ENCODE peak calls at places on chromosomes 13 and 19, in ten cellular contexts. C is activated T-helper 1 cell treated with anti-CD3 and anti-CD28 coated beads, Interleukin-12 subunit alpha, Interleukin-12 subunit beta, Interleukin-2, Interleukin-4 antibody, amounts not matched to agents 30 ng/mL and 10 ng/mL and 1 ng/mL, durations not matched to agents 14 hours and 24 hours and 36 hours; P is GM03348; J is activated gamma-delta T cell treated with Interleukin-2 at 50 U/mL for 16 hours; I is DMS 273 treated with DMSO at 0.1 percent for 48 hours; O is uterus; D is COR-L47; V is B cell; Y is Panc1; E is left cardiac atrium. X is an unnamed sample.

GRCh38 chr13:66574606-66575005 is 655.5 kb downstream of the PCDH9 start:
- DNase-seq in C (no peak), P (peak; percentile 22), J (no peak), I (no peak), O (no peak), D (no peak), V (no peak), Y (no peak), E (no peak), X (no peak)

GRCh38 chr19:38730731-38731589 is 13.3 kb downstream of the CAPN12 start:
- DNase-seq in C (no peak), P (no peak), J (no peak), I (no peak), O (peak; percentile 27), D (no peak), V (no peak), Y (no peak), E (peak; percentile 19), X (no peak)

GRCh38 chr13:96940961-96941360 is 53.3 kb downstream of the OXGR1 start:
- DNase-seq in C (no peak), P (no peak), J (no peak), I (no peak), O (no peak), D (no peak), V (no peak), Y (no peak), E (no peak), X (no peak)

GRCh38 chr19:30671622-30672051 is 299.5 kb downstream of the ZNF536 start:
- DNase-seq in C (no peak), P (no peak), J (no peak), I (no peak), O (no peak), D (no peak), V (no peak), Y (no peak), E (peak; percentile 58), X (no peak)

GRCh38 chr13:30154531-30154930 is 152.8 kb downstream of the KATNAL1 start:
- DNase-seq in C (no peak), P (no peak), J (no peak), I (no peak), O (no peak), D (no peak), V (no peak), Y (no peak), E (no peak), X (no peak)

GRCh38 chr13:60398949-60399589 is 2.0 kb downstream of the TDRD3 start:
- DNase-seq in C (no peak), P (no peak), J (no peak), I (no peak), O (no peak), D (no peak), V (no peak), Y (no peak), E (no peak), X (no peak)

GRCh38 chr13:110820311-110820710 is 94.6 kb downstream of the ANKRD10 start:
- DNase-seq in C (no peak), P (no peak), J (no peak), I (no peak), O (no peak), D (peak; percentile 89), V (no peak), Y (no peak), E (no peak), X (no peak)

GRCh38 chr19:44748426-44749254 is at the start of gene BCL3:
- DNase-seq in C (peak; percentile 81), P (peak; percentile 87), J (peak; percentile 66), I (no peak), O (peak; percentile 65), D (no peak), V (peak; percentile 95), Y (no peak), E (peak; percentile 89), X (peak; percentile 73)

GRCh38 chr19:45145270-45146189 is 15.3 kb downstream of the NKPD1 start:
- DNase-seq in C (no peak), P (no peak), J (no peak), I (no peak), O (no peak), D (no peak), V (peak; percentile 41), Y (no peak), E (no peak), X (no peak)

GRCh38 chr19:45074744-45075143 is 1.5 kb downstream of the ZNF296 start:
- DNase-seq in C (no peak), P (no peak), J (no peak), I (no peak), O (no peak), D (no peak), V (no peak), Y (no peak), E (no peak), X (no peak)

GRCh38 chr13:95146486-95146885 is 154.8 kb downstream of the ABCC4 start:
- DNase-seq in C (no peak), P (no peak), J (no peak), I (no peak), O (no peak), D (no peak), V (no peak), Y (no peak), E (no peak), X (no peak)

GRCh38 chr19:46571495-46571894 is 29.6 kb upstream of the CALM3 start:
- DNase-seq in C (peak; percentile 2), P (no peak), J (no peak), I (peak; percentile 19), O (no peak), D (peak; percentile 9), V (no peak), Y (no peak), E (no peak), X (no peak)

GRCh38 chr13:77398825-77399620 is 72.1 kb upstream of the MYCBP2 start:
- DNase-seq in C (no peak), P (no peak), J (no peak), I (no peak), O (no peak), D (no peak), V (no peak), Y (no peak), E (no peak), X (no peak)

GRCh38 chr19:3249408-3249807 is 24.9 kb downstream of the CELF5 start:
- DNase-seq in C (no peak), P (no peak), J (no peak), I (no peak), O (no peak), D (no peak), V (no peak), Y (no peak), E (no peak), X (no peak)

GRCh38 chr19:41588497-41589209 is 12.7 kb downstream of the CEACAM21 start:
- DNase-seq in C (no peak), P (peak; percentile 60), J (no peak), I (no peak), O (no peak), D (no peak), V (no peak), Y (no peak), E (no peak), X (no peak)

GRCh38 chr13:35957174-35957867 is 173.9 kb downstream of the DCLK1 start:
- DNase-seq in C (no peak), P (peak; percentile 47), J (no peak), I (no peak), O (no peak), D (no peak), V (no peak), Y (no peak), E (no peak), X (no peak)

GRCh38 chr19:15283141-15283885 is 49.0 kb downstream of the BRD4 start:
- DNase-seq in C (no peak), P (peak; percentile 72), J (no peak), I (no peak), O (no peak), D (no peak), V (no peak), Y (no peak), E (peak; percentile 55), X (no peak)

GRCh38 chr19:35715981-35716734 is 1.6 kb upstream of the KMT2B start:
- DNase-seq in C (no peak), P (peak; percentile 81), J (no peak), I (no peak), O (peak; percentile 30), D (no peak), V (peak; percentile 32), Y (no peak), E (peak; percentile 73), X (no peak)

GRCh38 chr19:7981199-7981598 is 24.2 kb downstream of the ELAVL1 start:
- DNase-seq in C (no peak), P (no peak), J (no peak), I (no peak), O (no peak), D (no peak), V (no peak), Y (no peak), E (no peak), X (no peak)

GRCh38 chr19:39379865-39380399 is 11.0 kb downstream of the PAF1 start:
- DNase-seq in C (no peak), P (no peak), J (no peak), I (no peak), O (no peak), D (no peak), V (no peak), Y (no peak), E (no peak), X (no peak)

GRCh38 chr13:106291006-106291405 is 244.5 kb downstream of the EFNB2 start:
- DNase-seq in C (no peak), P (peak; percentile 33), J (no peak), I (no peak), O (no peak), D (no peak), V (no peak), Y (no peak), E (no peak), X (no peak)

GRCh38 chr19:11984986-11985385 is 20.1 kb downstream of the ZNF763 start:
- DNase-seq in C (no peak), P (no peak), J (no peak), I (no peak), O (no peak), D (peak; percentile 21), V (no peak), Y (no peak), E (no peak), X (no peak)

GRCh38 chr13:89925107-89925506 is 1422.4 kb upstream of the MIR17HG start:
- DNase-seq in C (no peak), P (no peak), J (no peak), I (no peak), O (no peak), D (peak; percentile 29), V (no peak), Y (peak; percentile 2), E (no peak), X (no peak)

GRCh38 chr13:77898097-77898496 is 20.5 kb downstream of the EDNRB start:
- DNase-seq in C (no peak), P (no peak), J (no peak), I (no peak), O (no peak), D (no peak), V (no peak), Y (no peak), E (no peak), X (no peak)

GRCh38 chr13:98026457-98026857 is 73.0 kb downstream of the IPO5 start:
- DNase-seq in C (no peak), P (peak; percentile 18), J (no peak), I (no peak), O (no peak), D (no peak), V (no peak), Y (no peak), E (no peak), X (no peak)

X was measured in activated CD8-positive, alpha-beta memory T cell treated with anti-CD3 and anti-CD28 coated beads, Interleukin-2, amount 50 U/mL, for 4 hours.